ENCODE peak calls at places on chromosomes 11 and 22, in four cellular contexts. O is HepG2, I is WTC11, K is GM12878. V is an unnamed sample.

GRCh38 chr11:16312242-16312641 is 44.1 kb downstream of the SOX6 start:
- DNase-seq in O (no peak), I (no peak), K (no peak), V (no peak)

GRCh38 chr22:42820075-42820763 is 36.9 kb downstream of the ARFGAP3 start:
- DNase-seq in O (no peak), I (no peak), K (no peak), V (peak)

GRCh38 chr22:41768420-41768819 is 32.1 kb upstream of the CCDC134 start:
- DNase-seq in O (no peak), I (no peak), K (no peak), V (no peak)

GRCh38 chr11:100910808-100911207 is 218.8 kb downstream of the PGR start:
- DNase-seq in O (no peak), I (no peak), K (peak), V (no peak)

GRCh38 chr11:35163707-35164496 is 24.9 kb downstream of the CD44 start:
- DNase-seq in O (no peak), I (no peak), K (no peak), V (peak)

GRCh38 chr22:47138898-47139789 is 376.7 kb downstream of the TBC1D22A start:
- DNase-seq in O (no peak), I (no peak), K (no peak), V (no peak)

GRCh38 chr11:133520707-133521106 is 11.6 kb downstream of the OPCML start:
- DNase-seq in O (peak), I (no peak), K (no peak), V (no peak)

GRCh38 chr11:34448223-34448994 is 9.7 kb downstream of the CAT start:
- DNase-seq in O (no peak), I (no peak), K (no peak), V (no peak)

GRCh38 chr11:45648931-45649330 is 16.5 kb downstream of the CHST1 start:
- DNase-seq in O (no peak), I (no peak), K (no peak), V (no peak)

GRCh38 chr22:31343235-31344191 is 2.6 kb downstream of the PATZ1 start:
- DNase-seq in O (no peak), I (peak), K (no peak), V (peak)

GRCh38 chr11:83157755-83158473 is 983 bp downstream of the PCF11 start:
- DNase-seq in O (peak), I (peak), K (no peak), V (peak)

GRCh38 chr11:73965076-73965763 is 14.4 kb downstream of the DNAJB13 start:
- DNase-seq in O (no peak), I (no peak), K (no peak), V (no peak)

GRCh38 chr11:68150029-68150428 is 28.8 kb upstream of the CHKA start:
- DNase-seq in O (peak), I (no peak), K (no peak), V (peak)

GRCh38 chr11:127600674-127601073 is 600.1 kb upstream of the KIRREL3 start:
- DNase-seq in O (no peak), I (no peak), K (no peak), V (no peak)

GRCh38 chr11:6962141-6962540 is 35.9 kb downstream of the ZNF215 start:
- DNase-seq in O (no peak), I (no peak), K (no peak), V (peak)

DNA sequence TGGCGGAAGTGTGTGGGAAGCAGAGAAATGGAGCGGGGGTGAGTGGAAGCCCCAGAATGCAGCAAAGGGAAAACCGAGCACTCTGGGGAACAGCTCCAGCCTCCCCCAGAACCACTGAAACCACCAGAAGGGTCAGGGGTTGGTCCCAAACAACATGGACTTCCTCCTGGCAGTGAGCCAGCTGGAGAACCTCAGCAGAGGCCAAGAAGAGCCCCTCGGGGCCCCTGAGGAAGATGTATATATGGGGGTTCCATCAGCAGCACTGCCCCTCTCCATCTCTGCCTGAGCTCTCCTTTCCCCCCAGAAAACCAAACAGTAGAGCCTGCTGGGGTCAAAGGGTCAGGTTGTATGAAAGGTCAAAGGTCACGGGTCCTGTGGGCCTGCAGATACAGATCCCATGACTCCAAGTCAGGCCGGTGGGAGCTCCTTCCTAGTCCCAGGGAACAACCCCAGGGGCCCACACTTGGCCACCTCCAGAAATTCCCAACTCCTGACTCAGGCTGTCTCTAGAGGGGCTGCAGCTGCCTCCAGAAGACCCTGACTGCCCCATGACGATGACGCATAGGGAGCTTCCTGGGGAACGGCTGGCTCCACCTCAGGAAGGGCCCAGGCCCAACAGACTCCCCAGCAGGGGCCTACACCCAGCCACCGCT is 48.5 kb upstream of the TIMP3 start:
- DNase-seq in O (no peak), I (no peak), K (no peak), V (no peak)
- TF ChIP-seq CBFB in O (no peak), I (no peak), K (no peak), V (no peak)

GRCh38 chr11:118643995-118644345 is 35.5 kb downstream of the TREH start:
- DNase-seq in O (no peak), I (no peak), K (no peak), V (no peak)

GRCh38 chr11:118639899-118640298 is 32.5 kb downstream of the PHLDB1 start:
- DNase-seq in O (no peak), I (no peak), K (no peak), V (no peak)

GRCh38 chr11:118640332-118641154 is 33.1 kb downstream of the PHLDB1 start:
- DNase-seq in O (no peak), I (no peak), K (no peak), V (no peak)

GRCh38 chr11:118643142-118643994 is 36.0 kb downstream of the PHLDB1 start:
- DNase-seq in O (no peak), I (no peak), K (no peak), V (peak)

DNA sequence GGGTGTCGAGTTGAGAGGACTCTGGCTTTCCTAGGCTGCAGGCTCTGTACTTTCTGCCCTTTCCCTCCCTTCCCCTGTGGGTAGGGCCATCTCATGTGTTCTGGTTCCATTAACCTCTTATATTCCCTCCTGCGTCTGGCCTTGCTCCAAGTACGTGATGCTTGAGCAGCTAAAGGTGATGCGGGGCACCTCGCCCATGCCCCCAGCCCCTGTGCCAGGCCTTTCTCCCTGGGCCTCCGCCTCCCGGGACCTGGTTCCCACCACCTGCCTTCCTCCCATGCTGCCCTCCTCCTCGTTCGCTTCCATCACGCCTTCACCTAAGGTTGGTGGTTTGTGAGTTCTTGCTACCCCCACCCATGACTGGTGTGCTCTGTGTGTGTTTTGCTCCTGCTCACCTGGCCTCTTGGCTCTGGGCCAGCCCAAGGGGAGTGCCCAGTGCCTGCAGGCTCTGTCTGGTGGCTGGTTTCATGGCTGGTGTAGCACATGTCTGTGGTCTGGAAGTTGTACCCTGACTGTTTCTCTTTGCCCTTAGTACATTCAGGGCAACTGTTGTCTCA is 34.1 kb downstream of the PHLDB1 start:
- DNase-seq in O (no peak), I (no peak), K (no peak), V (no peak)
- TF ChIP-seq CBFB in O (no peak), I (no peak), K (no peak), V (no peak)

DNA sequence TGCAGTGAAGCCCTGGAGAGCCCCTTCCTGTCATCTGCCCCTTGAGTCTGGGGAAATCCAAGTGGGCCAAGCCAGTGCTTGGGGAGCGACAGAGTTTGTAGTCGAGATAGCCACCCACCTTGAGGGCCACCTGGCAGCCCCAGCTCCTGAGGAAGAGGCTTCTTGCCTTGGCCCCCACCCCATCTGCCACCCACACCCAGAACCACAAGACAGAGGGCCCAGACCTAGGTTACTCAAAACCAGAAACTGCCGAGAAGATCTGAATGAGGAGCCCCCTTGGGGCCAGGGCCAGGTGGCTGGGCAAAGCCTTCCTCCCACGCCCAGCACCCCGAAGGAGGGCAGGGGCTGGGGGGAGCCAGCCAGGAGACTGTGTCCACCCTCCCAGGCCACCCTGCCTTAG is 18.8 kb upstream of the PRR5 start:
- DNase-seq in O (no peak), I (no peak), K (peak), V (no peak)
- TF ChIP-seq CBFB in O (no peak), I (no peak), K (peak), V (no peak)

GRCh38 chr11:94424011-94424410 is 22.8 kb upstream of the GPR83 start:
- DNase-seq in O (no peak), I (no peak), K (no peak), V (no peak)

GRCh38 chr11:94423467-94423866 is 22.2 kb upstream of the GPR83 start:
- DNase-seq in O (no peak), I (no peak), K (no peak), V (no peak)

GRCh38 chr11:94424662-94425061 is 23.4 kb upstream of the GPR83 start:
- DNase-seq in O (no peak), I (no peak), K (no peak), V (no peak)
- TF ChIP-seq CBFB in O (no peak), I (no peak), K (no peak), V (no peak)

GRCh38 chr11:92251980-92252379 is 27.4 kb downstream of the FAT3 start:
- DNase-seq in O (no peak), I (no peak), K (no peak), V (no peak)
- TF ChIP-seq CBFB in O (no peak), I (no peak), K (no peak), V (no peak)

GRCh38 chr11:71466358-71466757 is 13.4 kb downstream of the NADSYN1 start:
- DNase-seq in O (no peak), I (no peak), K (no peak), V (no peak)
- TF ChIP-seq CBFB in O (no peak), I (no peak), K (no peak), V (no peak)

GRCh38 chr22:25069758-25070461 is 117.4 kb downstream of the KIAA1671 start:
- DNase-seq in O (no peak), I (no peak), K (no peak), V (no peak)

GRCh38 chr22:25068701-25069100 is 116.2 kb downstream of the KIAA1671 start:
- DNase-seq in O (no peak), I (no peak), K (no peak), V (no peak)

GRCh38 chr22:25066861-25067435 is 114.4 kb downstream of the KIAA1671 start:
- DNase-seq in O (no peak), I (no peak), K (no peak), V (no peak)

GRCh38 chr22:25069426-25069757 is 116.9 kb downstream of the KIAA1671 start:
- DNase-seq in O (no peak), I (no peak), K (no peak), V (no peak)

DNA sequence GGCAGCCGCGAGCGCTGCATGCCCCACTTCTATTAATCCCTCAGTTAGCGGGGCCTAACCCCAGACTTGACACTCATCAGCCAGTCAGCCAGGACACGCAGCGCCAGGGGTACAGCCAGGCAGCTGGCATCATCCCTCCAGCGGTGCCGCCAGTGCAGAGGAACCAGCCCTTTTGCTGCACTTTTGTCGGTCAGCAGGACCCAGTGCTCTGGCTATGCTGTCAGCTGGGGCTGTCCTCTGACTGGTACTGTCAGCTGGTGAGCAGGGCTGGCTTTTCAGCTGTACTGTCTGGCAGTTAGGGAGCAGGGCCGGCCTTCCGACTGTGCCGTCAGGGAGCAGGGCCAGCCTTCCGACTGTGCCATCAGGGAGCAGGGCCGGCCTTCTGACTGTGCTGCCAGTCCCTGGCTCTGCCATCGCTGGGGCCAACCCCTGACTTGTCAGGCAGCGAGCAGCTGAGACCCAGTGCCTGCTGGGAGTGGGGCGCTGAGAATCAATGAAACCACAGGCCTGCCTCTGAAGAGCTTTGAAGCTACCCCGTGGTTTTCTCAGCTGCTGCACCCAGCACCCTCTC is 115.4 kb downstream of the KIAA1671 start:
- DNase-seq in O (no peak), I (no peak), K (no peak), V (no peak)
- TF ChIP-seq CBFB in O (no peak), I (no peak), K (no peak), V (no peak)

DNA sequence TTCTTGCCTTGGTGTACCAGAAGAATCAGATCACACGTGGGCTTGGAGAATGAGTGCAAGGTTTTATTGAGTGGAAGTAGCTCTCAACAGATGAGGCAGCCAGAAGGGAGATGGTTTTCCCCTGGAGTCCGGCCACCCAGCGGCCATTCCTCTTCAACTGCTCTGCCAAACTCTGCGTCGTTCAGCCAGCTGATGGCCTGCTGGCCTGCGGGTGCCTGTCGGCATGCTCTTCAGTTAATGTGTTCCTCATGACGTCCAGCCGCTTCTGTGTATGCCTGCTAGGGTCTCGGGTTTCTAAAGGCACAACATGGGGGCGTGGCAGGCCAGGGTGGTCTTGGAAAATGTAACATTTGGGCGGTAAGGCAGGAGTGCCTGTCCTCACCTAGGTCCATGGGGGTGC is 487.9 kb upstream of the LRRC4C start:
- DNase-seq in O (no peak), I (no peak), K (no peak), V (no peak)
- TF ChIP-seq CBFB in O (no peak), I (no peak), K (no peak), V (no peak)

V was measured in K562.